ENCODE peak calls at places on chromosomes 4 and X, in seven cellular contexts. One of them, this sample, is unnamed.

GRCh38 chrX:132009344-132009743 is 13.8 kb upstream of the STK26 start:
- DNase-seq in SIG-M5: no peak
- DNase-seq in SJSA1: no peak
- DNase-seq in SK-MEL-5: no peak
- DNase-seq in psoas muscle: no peak
- DNase-seq in memory B cell: no peak
- DNase-seq in hepatic stellate cell: no peak
- DNase-seq in this sample: no peak

GRCh38 chr4:183996868-183997267 is 91.8 kb downstream of the STOX2 start:
- DNase-seq in memory B cell: no peak
- DNase-seq in SK-MEL-5: no peak
- DNase-seq in psoas muscle: no peak
- DNase-seq in SIG-M5: no peak
- DNase-seq in hepatic stellate cell: peak; percentile 62
- DNase-seq in SJSA1: no peak
- DNase-seq in this sample: no peak

GRCh38 chr4:3865986-3866812 is 100.0 kb downstream of the ADRA2C start:
- DNase-seq in SIG-M5: no peak
- DNase-seq in memory B cell: no peak
- DNase-seq in hepatic stellate cell: no peak
- DNase-seq in psoas muscle: peak; percentile 30
- DNase-seq in SK-MEL-5: no peak
- DNase-seq in SJSA1: peak; percentile 40
- DNase-seq in this sample: no peak

GRCh38 chrX:3393168-3393567 is 46.7 kb upstream of the MXRA5 start:
- DNase-seq in SIG-M5: no peak
- DNase-seq in hepatic stellate cell: no peak
- DNase-seq in psoas muscle: no peak
- DNase-seq in SJSA1: no peak
- DNase-seq in SK-MEL-5: no peak
- DNase-seq in memory B cell: no peak
- DNase-seq in this sample: no peak

GRCh38 chrX:123140454-123140853 is 43.6 kb upstream of the GRIA3 start:
- DNase-seq in SIG-M5: no peak
- DNase-seq in hepatic stellate cell: no peak
- DNase-seq in psoas muscle: no peak
- DNase-seq in SJSA1: no peak
- DNase-seq in SK-MEL-5: no peak
- DNase-seq in memory B cell: no peak
- DNase-seq in this sample: no peak

GRCh38 chr4:38177035-38177791 is 217.0 kb downstream of the PTTG2 start:
- DNase-seq in psoas muscle: no peak
- DNase-seq in SIG-M5: no peak
- DNase-seq in SJSA1: no peak
- DNase-seq in hepatic stellate cell: no peak
- DNase-seq in memory B cell: no peak
- DNase-seq in SK-MEL-5: no peak
- DNase-seq in this sample: no peak

GRCh38 chrX:274904-275475 is 6.2 kb upstream of the PLCXD1 start:
- DNase-seq in SK-MEL-5: no peak
- DNase-seq in SJSA1: peak; percentile 22
- DNase-seq in memory B cell: no peak
- DNase-seq in hepatic stellate cell: no peak
- DNase-seq in psoas muscle: peak; percentile 71
- DNase-seq in SIG-M5: no peak
- DNase-seq in this sample: peak; percentile 75

GRCh38 chr4:153528705-153529493 is 62.7 kb downstream of the TMEM131L start:
- DNase-seq in SIG-M5: no peak
- DNase-seq in SK-MEL-5: no peak
- DNase-seq in SJSA1: no peak
- DNase-seq in hepatic stellate cell: no peak
- DNase-seq in psoas muscle: no peak
- DNase-seq in memory B cell: no peak
- DNase-seq in this sample: no peak

This sample was measured in mucosa of descending colon.